ENCODE peak calls at places on chromosome 3, in seven cellular contexts. One of them, this sample, is unnamed.

GRCh38 chr3:71872256-71872655 is 87.3 kb upstream of the PROK2 start:
- DNase-seq in GM23338: no peak
- DNase-seq in stomach: no peak
- DNase-seq in AG04450: no peak
- DNase-seq in B cell: no peak
- DNase-seq in pancreas: no peak
- DNase-seq in brain microvascular endothelial cell: no peak
- DNase-seq in this sample: no peak

GRCh38 chr3:48919215-48920138 is 835 bp downstream of the ARIH2 start:
- DNase-seq in GM23338: peak; percentile 66
- DNase-seq in stomach: peak; percentile 28
- DNase-seq in AG04450: no peak
- DNase-seq in B cell: peak; percentile 72
- DNase-seq in pancreas: no peak
- DNase-seq in brain microvascular endothelial cell: peak; percentile 31
- DNase-seq in this sample: no peak

GRCh38 chr3:43455233-43455632 is 166.6 kb downstream of the ANO10 start:
- DNase-seq in GM23338: no peak
- DNase-seq in stomach: no peak
- DNase-seq in AG04450: peak; percentile 23
- DNase-seq in B cell: no peak
- DNase-seq in pancreas: no peak
- DNase-seq in brain microvascular endothelial cell: peak; percentile 7
- DNase-seq in this sample: peak; percentile 48

GRCh38 chr3:78201066-78201465 is 1161.2 kb downstream of the ROBO2 start:
- DNase-seq in GM23338: no peak
- DNase-seq in stomach: no peak
- DNase-seq in AG04450: no peak
- DNase-seq in B cell: no peak
- DNase-seq in pancreas: no peak
- DNase-seq in brain microvascular endothelial cell: no peak
- DNase-seq in this sample: no peak

GRCh38 chr3:101667331-101667730 is 9.6 kb downstream of the ZBTB11 start:
- DNase-seq in GM23338: no peak
- DNase-seq in stomach: no peak
- DNase-seq in AG04450: no peak
- DNase-seq in B cell: no peak
- DNase-seq in pancreas: no peak
- DNase-seq in brain microvascular endothelial cell: no peak
- DNase-seq in this sample: no peak

GRCh38 chr3:142596726-142597088 is 514 bp downstream of the PLS1 start:
- DNase-seq in GM23338: no peak
- DNase-seq in stomach: no peak
- DNase-seq in AG04450: no peak
- DNase-seq in B cell: no peak
- DNase-seq in pancreas: no peak
- DNase-seq in brain microvascular endothelial cell: no peak
- DNase-seq in this sample: no peak

GRCh38 chr3:151430821-151431484 is 29.9 kb downstream of the IGSF10 start:
- DNase-seq in GM23338: no peak
- DNase-seq in stomach: no peak
- DNase-seq in AG04450: no peak
- DNase-seq in B cell: no peak
- DNase-seq in pancreas: no peak
- DNase-seq in brain microvascular endothelial cell: no peak
- DNase-seq in this sample: peak; percentile 29

GRCh38 chr3:175956964-175957363 is 1097.8 kb downstream of the NAALADL2 start:
- DNase-seq in GM23338: peak; percentile 78
- DNase-seq in stomach: no peak
- DNase-seq in AG04450: no peak
- DNase-seq in B cell: no peak
- DNase-seq in pancreas: no peak
- DNase-seq in brain microvascular endothelial cell: no peak
- DNase-seq in this sample: peak; percentile 6

GRCh38 chr3:32421991-32422859 is 30.6 kb downstream of the CMTM7 start:
- DNase-seq in GM23338: no peak
- DNase-seq in stomach: peak; percentile 97
- DNase-seq in AG04450: no peak
- DNase-seq in B cell: no peak
- DNase-seq in pancreas: peak; percentile 98
- DNase-seq in brain microvascular endothelial cell: peak; percentile 62
- DNase-seq in this sample: peak; percentile 90

GRCh38 chr3:188092648-188093047 is 61.3 kb upstream of the LPP start:
- DNase-seq in GM23338: no peak
- DNase-seq in stomach: no peak
- DNase-seq in AG04450: no peak
- DNase-seq in B cell: no peak
- DNase-seq in pancreas: no peak
- DNase-seq in brain microvascular endothelial cell: no peak
- DNase-seq in this sample: peak; percentile 45

GRCh38 chr3:107238787-107239186 is 138.5 kb upstream of the CCDC54 start:
- DNase-seq in GM23338: no peak
- DNase-seq in stomach: no peak
- DNase-seq in AG04450: no peak
- DNase-seq in B cell: no peak
- DNase-seq in pancreas: no peak
- DNase-seq in brain microvascular endothelial cell: no peak
- DNase-seq in this sample: no peak

GRCh38 chr3:107240183-107241091 is 136.8 kb upstream of the CCDC54 start:
- DNase-seq in GM23338: peak; percentile 71
- DNase-seq in stomach: peak; percentile 69
- DNase-seq in AG04450: peak; percentile 33
- DNase-seq in B cell: peak; percentile 88
- DNase-seq in pancreas: peak; percentile 88
- DNase-seq in brain microvascular endothelial cell: peak; percentile 56
- DNase-seq in this sample: peak; percentile 74

GRCh38 chr3:107239703-107240102 is 137.5 kb upstream of the CCDC54 start:
- DNase-seq in GM23338: no peak
- DNase-seq in stomach: no peak
- DNase-seq in AG04450: no peak
- DNase-seq in B cell: no peak
- DNase-seq in pancreas: no peak
- DNase-seq in brain microvascular endothelial cell: no peak
- DNase-seq in this sample: no peak

GRCh38 chr3:107242579-107242978 is 134.7 kb upstream of the CCDC54 start:
- DNase-seq in GM23338: no peak
- DNase-seq in stomach: no peak
- DNase-seq in AG04450: no peak
- DNase-seq in B cell: no peak
- DNase-seq in pancreas: no peak
- DNase-seq in brain microvascular endothelial cell: no peak
- DNase-seq in this sample: no peak

DNA sequence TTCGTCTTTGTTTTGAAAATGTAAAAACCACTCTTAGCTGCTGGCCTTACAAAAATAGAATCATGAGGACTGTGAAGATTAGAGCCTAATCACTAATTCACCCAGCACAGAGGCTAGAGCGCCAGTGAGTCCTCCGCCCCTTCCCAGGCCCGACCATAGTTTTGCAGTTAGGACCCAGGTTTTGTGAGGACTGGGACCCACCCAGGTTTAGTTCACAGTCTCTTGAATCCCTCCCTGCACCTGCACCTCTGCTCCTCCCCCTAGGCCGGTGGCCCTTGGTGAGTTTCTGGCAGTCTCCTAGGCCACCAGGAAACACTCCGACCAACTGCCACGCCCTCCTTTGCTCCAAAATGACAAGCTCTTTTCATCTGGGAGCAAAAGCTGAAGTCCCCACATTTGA is 136.0 kb upstream of the CCDC54 start:
- DNase-seq in GM23338: peak; percentile 31
- DNase-seq in stomach: peak; percentile 32
- DNase-seq in AG04450: no peak
- DNase-seq in B cell: peak; percentile 25
- DNase-seq in pancreas: no peak
- DNase-seq in brain microvascular endothelial cell: no peak
- DNase-seq in this sample: peak; percentile 8
- TF ChIP-seq CTCF in GM23338: no peak
- TF ChIP-seq CTCF in stomach: no peak
- TF ChIP-seq CTCF in AG04450: peak; percentile 12
- TF ChIP-seq CTCF in B cell: no peak
- TF ChIP-seq CTCF in pancreas: no peak
- TF ChIP-seq CTCF in brain microvascular endothelial cell: peak; percentile 37
- TF ChIP-seq CTCF in this sample: no peak

GRCh38 chr3:25468866-25469319 is 40.8 kb downstream of the RARB start:
- DNase-seq in GM23338: peak; percentile 43
- DNase-seq in stomach: no peak
- DNase-seq in AG04450: no peak
- DNase-seq in B cell: no peak
- DNase-seq in pancreas: no peak
- DNase-seq in brain microvascular endothelial cell: peak; percentile 71
- DNase-seq in this sample: peak; percentile 68
- TF ChIP-seq CTCF in GM23338: peak; percentile 34
- TF ChIP-seq CTCF in stomach: no peak
- TF ChIP-seq CTCF in AG04450: no peak
- TF ChIP-seq CTCF in B cell: no peak
- TF ChIP-seq CTCF in pancreas: no peak
- TF ChIP-seq CTCF in brain microvascular endothelial cell: peak; percentile 59
- TF ChIP-seq CTCF in this sample: peak; percentile 36

DNA sequence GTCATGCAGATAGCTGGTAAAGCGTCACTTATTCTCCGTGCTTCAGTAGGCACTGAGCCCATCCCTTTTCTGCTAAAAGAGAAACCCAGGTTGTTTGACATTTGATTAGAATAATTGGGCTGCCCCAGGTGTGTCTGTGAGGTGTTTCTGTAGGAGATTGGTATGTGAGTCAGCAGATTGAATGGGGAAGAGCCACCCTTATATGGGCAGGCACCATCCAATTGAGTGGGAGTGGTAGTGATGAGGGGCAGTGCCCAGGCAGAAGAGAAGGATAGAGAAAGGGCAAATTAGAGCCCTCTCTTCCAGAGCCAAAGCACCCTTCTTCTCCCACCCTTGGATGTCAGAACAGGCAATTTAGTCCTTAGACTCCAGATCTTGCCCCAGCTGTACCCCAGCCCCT is 384.3 kb upstream of the GBE1 start:
- DNase-seq in GM23338: no peak
- DNase-seq in stomach: no peak
- DNase-seq in AG04450: no peak
- DNase-seq in B cell: no peak
- DNase-seq in pancreas: no peak
- DNase-seq in brain microvascular endothelial cell: no peak
- DNase-seq in this sample: no peak
- TF ChIP-seq CTCF in GM23338: no peak
- TF ChIP-seq CTCF in stomach: no peak
- TF ChIP-seq CTCF in AG04450: no peak
- TF ChIP-seq CTCF in B cell: no peak
- TF ChIP-seq CTCF in pancreas: no peak
- TF ChIP-seq CTCF in brain microvascular endothelial cell: no peak
- TF ChIP-seq CTCF in this sample: no peak

DNA sequence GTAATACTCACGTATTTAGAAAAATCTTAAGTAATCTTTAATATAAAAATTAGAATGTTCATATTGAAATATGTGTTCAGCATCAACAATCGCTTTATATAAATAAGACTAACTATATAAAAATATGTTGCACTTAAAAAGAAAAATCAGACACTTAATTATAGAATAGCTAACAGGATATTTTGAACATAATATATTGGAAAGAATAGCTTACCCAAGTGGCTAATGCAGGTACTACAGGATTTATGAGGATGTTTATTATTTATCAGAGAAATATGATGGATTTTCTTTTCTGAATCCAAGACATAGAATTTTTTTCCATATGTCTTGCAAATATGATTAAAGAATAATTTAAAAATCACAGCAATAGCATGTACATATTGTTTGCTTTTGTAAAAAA is 567.9 kb upstream of the GBE1 start:
- DNase-seq in GM23338: no peak
- DNase-seq in stomach: no peak
- DNase-seq in AG04450: no peak
- DNase-seq in B cell: no peak
- DNase-seq in pancreas: no peak
- DNase-seq in brain microvascular endothelial cell: no peak
- DNase-seq in this sample: no peak
- TF ChIP-seq CTCF in GM23338: peak; percentile 61
- TF ChIP-seq CTCF in stomach: peak; percentile 40
- TF ChIP-seq CTCF in AG04450: no peak
- TF ChIP-seq CTCF in B cell: peak; percentile 51
- TF ChIP-seq CTCF in pancreas: no peak
- TF ChIP-seq CTCF in brain microvascular endothelial cell: no peak
- TF ChIP-seq CTCF in this sample: peak; percentile 34

GRCh38 chr3:57126244-57126643 is 38.9 kb downstream of the IL17RD start:
- DNase-seq in GM23338: peak; percentile 91
- DNase-seq in stomach: no peak
- DNase-seq in AG04450: no peak
- DNase-seq in B cell: no peak
- DNase-seq in pancreas: no peak
- DNase-seq in brain microvascular endothelial cell: no peak
- DNase-seq in this sample: no peak
- TF ChIP-seq CTCF in GM23338: no peak
- TF ChIP-seq CTCF in stomach: no peak
- TF ChIP-seq CTCF in AG04450: no peak
- TF ChIP-seq CTCF in B cell: no peak
- TF ChIP-seq CTCF in pancreas: no peak
- TF ChIP-seq CTCF in brain microvascular endothelial cell: no peak
- TF ChIP-seq CTCF in this sample: no peak

DNA sequence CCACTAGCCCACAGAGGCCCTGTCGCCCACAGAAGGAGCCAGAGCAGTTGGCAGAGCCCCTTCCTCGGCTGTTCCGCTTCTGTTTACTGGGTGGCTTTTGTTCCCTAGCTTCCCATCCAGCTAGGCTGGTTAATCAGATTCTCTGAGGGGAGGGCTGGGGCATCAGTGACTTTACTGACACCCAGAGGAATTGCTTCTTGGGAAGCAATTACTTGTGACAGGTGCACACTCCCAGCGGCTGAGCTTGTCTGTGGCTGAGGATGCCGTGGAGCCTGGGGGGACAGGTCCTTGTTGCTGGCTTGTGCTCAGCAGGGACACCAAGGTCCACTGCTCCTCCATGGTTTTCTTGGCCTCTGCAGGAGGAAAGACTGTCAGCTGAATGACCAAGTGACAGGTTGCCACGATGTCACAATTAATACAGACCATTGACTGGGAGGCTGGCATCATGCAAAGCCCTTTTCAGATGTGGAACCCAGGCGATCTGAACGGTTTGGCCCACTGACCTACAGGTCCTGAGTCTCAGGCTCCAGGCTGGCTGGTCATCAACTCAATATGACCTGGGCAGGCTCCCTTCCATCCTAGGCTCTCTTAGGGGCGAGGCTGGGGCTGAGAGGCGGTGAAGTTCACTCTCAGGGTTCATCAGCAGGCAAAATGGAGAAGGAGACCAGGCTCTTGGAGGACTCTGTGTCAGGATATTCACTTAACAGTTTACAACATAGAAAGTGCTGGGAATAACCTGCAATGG is 31.8 kb upstream of the SFMBT1 start:
- DNase-seq in GM23338: no peak
- DNase-seq in stomach: no peak
- DNase-seq in AG04450: no peak
- DNase-seq in B cell: no peak
- DNase-seq in pancreas: peak; percentile 41
- DNase-seq in brain microvascular endothelial cell: no peak
- DNase-seq in this sample: no peak
- TF ChIP-seq CTCF in GM23338: no peak
- TF ChIP-seq CTCF in stomach: no peak
- TF ChIP-seq CTCF in AG04450: no peak
- TF ChIP-seq CTCF in B cell: no peak
- TF ChIP-seq CTCF in pancreas: no peak
- TF ChIP-seq CTCF in brain microvascular endothelial cell: no peak
- TF ChIP-seq CTCF in this sample: no peak

This sample was measured in AG10803.